ENCODE peak calls at places on chromosome X, in six cellular contexts. G is heart left ventricle; Q is activated CD4-positive, alpha-beta T cell treated with anti-CD3 and anti-CD28 coated beads, Interleukin-2, amount 50 U/mL, for 4 hours; W is nucleus accumbens; C is T1000; K is A549. A is an unnamed sample.

GRCh38 chrX:18887821-18888205 is 96.1 kb downstream of the PHKA2 start:
- DNase-seq in G (no peak), Q (no peak), W (no peak), C (no peak), K (no peak), A (peak)

GRCh38 chrX:137916090-137916746 is 350.3 kb downstream of the ZIC3 start:
- DNase-seq in G (no peak), Q (no peak), W (no peak), C (no peak), K (no peak), A (no peak)

GRCh38 chrX:42746606-42747005 is 31.4 kb downstream of the PPP1R2C start:
- DNase-seq in G (no peak), Q (no peak), W (no peak), C (no peak), K (no peak), A (no peak)

GRCh38 chrX:40167240-40168182 is 69.8 kb upstream of the BCOR start:
- DNase-seq in G (peak), Q (no peak), W (peak), C (no peak), K (no peak), A (peak)

GRCh38 chrX:149567621-149568417 is 18.1 kb upstream of the HSFX3 start:
- DNase-seq in G (no peak), Q (no peak), W (no peak), C (no peak), K (no peak), A (no peak)

GRCh38 chrX:109089359-109089758 is 353.0 kb upstream of the IRS4 start:
- DNase-seq in G (no peak), Q (no peak), W (no peak), C (no peak), K (no peak), A (no peak)

GRCh38 chrX:40101430-40101802 is 3.7 kb upstream of the BCOR start:
- DNase-seq in G (no peak), Q (no peak), W (no peak), C (no peak), K (no peak), A (no peak)

GRCh38 chrX:130165181-130165702 is 399 bp downstream of the AIFM1 start:
- DNase-seq in G (peak), Q (no peak), W (no peak), C (no peak), K (no peak), A (no peak)

GRCh38 chrX:153642313-153642654 is 4.7 kb upstream of the DUSP9 start:
- DNase-seq in G (no peak), Q (no peak), W (no peak), C (no peak), K (no peak), A (peak)

GRCh38 chrX:44489515-44489914 is 53.1 kb downstream of the FUNDC1 start:
- DNase-seq in G (no peak), Q (no peak), W (no peak), C (no peak), K (no peak), A (no peak)

GRCh38 chrX:46687619-46688018 is 71.3 kb downstream of the SLC9A7 start:
- DNase-seq in G (no peak), Q (no peak), W (no peak), C (no peak), K (no peak), A (no peak)

GRCh38 chrX:139194571-139195280 is 335.8 kb upstream of the F9 start:
- DNase-seq in G (peak), Q (no peak), W (no peak), C (no peak), K (no peak), A (peak)

A was measured in spleen.